ENCODE peak calls at places on chromosomes 11 and 22, in nine cellular contexts. E, J, I, R, V, M, Y, L and Z are unnamed samples. For H3K4me1, the result is how much of the 10 kb centered on the place peaks cover.

GRCh38 chr11:17550455-17551346 is 3.6 kb downstream of the OTOG start:
- DNase-seq in E (no peak), J (no peak), I (no peak), R (no peak), V (no peak), M (no peak), Y (no peak), L (no peak), Z (no peak)

GRCh38 chr11:115214644-115215305 is 289.4 kb downstream of the CADM1 start:
- DNase-seq in E (no peak), J (no peak), I (no peak), R (no peak), V (no peak), M (no peak), Y (no peak), L (no peak), Z (no peak)

GRCh38 chr22:38088723-38089473 is 4.9 kb upstream of the SLC16A8 start:
- DNase-seq in E (no peak), J (no peak), I (no peak), R (no peak), V (no peak), M (no peak), Y (no peak), L (no peak), Z (no peak)

GRCh38 chr22:48734359-48734758 is 1093.3 kb downstream of the BRD1 start:
- DNase-seq in E (no peak), J (no peak), I (no peak), R (no peak), V (no peak), M (no peak), Y (peak), L (no peak), Z (no peak)

GRCh38 chr22:50129121-50129734 is 39.4 kb downstream of the MOV10L1 start:
- DNase-seq in E (no peak), J (no peak), I (no peak), R (no peak), V (no peak), M (no peak), Y (no peak), L (no peak), Z (no peak)

GRCh38 chr22:48702573-48703264 is 1125.0 kb downstream of the BRD1 start:
- DNase-seq in E (no peak), J (peak), I (no peak), R (no peak), V (no peak), M (peak), Y (peak), L (no peak), Z (no peak)

GRCh38 chr22:44147821-44148574 is 32.7 kb upstream of the PARVG start:
- DNase-seq in E (no peak), J (no peak), I (no peak), R (no peak), V (peak), M (no peak), Y (no peak), L (no peak), Z (no peak)

GRCh38 chr11:112377946-112378345 is 117.3 kb upstream of the PLET1 start:
- DNase-seq in E (no peak), J (no peak), I (no peak), R (no peak), V (no peak), M (no peak), Y (no peak), L (no peak), Z (no peak)

GRCh38 chr11:88332851-88333250 is 4.7 kb downstream of the CTSC start:
- DNase-seq in E (no peak), J (no peak), I (no peak), R (no peak), V (no peak), M (no peak), Y (no peak), L (no peak), Z (no peak)

GRCh38 chr11:96338910-96339703 is 3.9 kb downstream of the MAML2 start:
- DNase-seq in E (peak), J (no peak), I (no peak), R (peak), V (peak), M (peak), Y (peak), L (peak), Z (peak)

GRCh38 chr22:30425616-30426394 is at the start of gene MTFP1:
- DNase-seq in E (peak), J (peak), I (peak), R (peak), V (peak), M (peak), Y (peak), L (peak), Z (peak)

GRCh38 chr11:33753304-33753703 is 17.1 kb upstream of the CD59 start:
- DNase-seq in E (peak), J (no peak), I (no peak), R (no peak), V (no peak), M (no peak), Y (no peak), L (peak), Z (no peak)

GRCh38 chr22:17998913-17999312 is 25.4 kb downstream of the MICAL3 start:
- DNase-seq in E (no peak), J (no peak), I (no peak), R (no peak), V (no peak), M (no peak), Y (no peak), L (no peak), Z (no peak)

GRCh38 chr22:18001040-18001893 is 23.1 kb downstream of the MICAL3 start:
- DNase-seq in E (peak), J (peak), I (peak), R (peak), V (peak), M (peak), Y (peak), L (peak), Z (peak)

GRCh38 chr22:17997456-17997855 is 26.9 kb downstream of the MICAL3 start:
- DNase-seq in E (no peak), J (no peak), I (no peak), R (no peak), V (no peak), M (no peak), Y (no peak), L (no peak), Z (no peak)

GRCh38 chr22:17999851-18000250 is 24.5 kb downstream of the MICAL3 start:
- DNase-seq in E (no peak), J (no peak), I (no peak), R (no peak), V (no peak), M (no peak), Y (no peak), L (no peak), Z (no peak)

DNA sequence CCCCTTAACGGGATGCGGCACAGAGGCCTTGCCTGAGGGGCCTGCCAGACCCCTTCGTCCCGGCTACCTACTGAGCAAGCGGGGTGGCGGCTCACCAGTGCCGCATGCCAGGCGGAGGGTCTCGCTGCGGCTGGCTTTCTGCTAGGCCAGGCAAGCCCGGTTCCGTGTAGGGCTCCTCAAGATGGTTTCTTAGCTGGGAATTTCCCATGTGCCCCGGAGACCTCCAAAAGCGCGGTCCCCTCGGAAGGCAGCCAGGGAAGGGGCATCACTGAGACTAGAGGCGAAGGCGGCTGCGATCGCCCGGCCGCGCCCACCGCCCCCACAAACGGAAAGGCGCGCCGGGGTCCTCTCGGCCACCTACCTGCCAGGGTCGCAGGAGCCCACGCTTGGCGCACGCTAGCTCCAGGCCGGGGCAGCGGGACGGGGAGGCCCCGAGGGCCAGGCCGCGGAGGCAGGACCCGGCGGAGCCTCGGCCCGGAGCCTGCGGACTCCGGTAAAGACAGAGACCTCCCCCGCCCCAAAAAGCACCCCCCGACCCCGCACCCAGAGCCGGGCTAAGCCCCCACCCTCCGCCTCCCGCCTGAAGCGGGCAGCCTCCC is 23.8 kb downstream of the MICAL3 start:
- DNase-seq in E (peak), J (no peak), I (no peak), R (peak), V (peak), M (no peak), Y (no peak), L (no peak), Z (peak)
- H3K27ac ChIP-seq in E (peak), J (peak), I (peak), R (peak), V (peak), M (peak), Y (peak), L (peak), Z (peak)

DNA sequence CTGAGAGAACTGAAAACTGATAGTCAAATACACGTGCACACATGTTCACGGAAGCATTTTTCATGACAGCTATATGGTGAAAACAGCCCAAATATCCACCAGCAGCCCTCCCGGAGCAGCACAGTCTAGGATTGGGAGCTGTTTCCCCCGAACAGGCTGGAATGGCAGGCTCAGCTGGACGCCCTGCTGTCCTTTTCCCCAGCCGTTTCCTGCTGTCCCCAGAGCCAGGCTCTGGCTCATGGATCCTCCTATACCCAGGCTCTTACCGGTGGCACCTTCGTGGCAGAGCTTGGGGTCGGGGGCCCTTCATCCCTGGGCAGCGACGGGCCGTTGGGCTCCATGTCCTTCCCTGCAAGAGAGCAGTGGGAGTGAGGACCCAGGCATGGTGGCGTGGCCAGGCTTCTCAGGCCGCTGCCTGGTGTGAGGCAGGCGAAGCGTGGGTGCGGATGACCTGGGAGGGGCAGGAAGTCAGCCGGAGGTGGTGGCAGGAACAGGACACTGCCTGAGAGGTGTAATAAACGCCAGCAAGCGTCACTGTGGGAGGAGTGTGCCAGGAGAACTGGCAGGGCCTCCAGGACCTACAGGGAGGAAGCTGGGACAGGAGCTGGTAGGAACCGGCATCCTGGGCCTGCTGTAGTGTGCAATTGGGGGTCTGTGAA is 38.8 kb downstream of the OSBPL5 start:
- DNase-seq in E (peak), J (no peak), I (peak), R (no peak), V (peak), M (no peak), Y (peak), L (peak), Z (peak)
- H3K4me1 ChIP-seq in E (under half), J (under half), I (under half), R (under half), V (under half), M (under half), Y (under half), L (under half), Z (under half)

DNA sequence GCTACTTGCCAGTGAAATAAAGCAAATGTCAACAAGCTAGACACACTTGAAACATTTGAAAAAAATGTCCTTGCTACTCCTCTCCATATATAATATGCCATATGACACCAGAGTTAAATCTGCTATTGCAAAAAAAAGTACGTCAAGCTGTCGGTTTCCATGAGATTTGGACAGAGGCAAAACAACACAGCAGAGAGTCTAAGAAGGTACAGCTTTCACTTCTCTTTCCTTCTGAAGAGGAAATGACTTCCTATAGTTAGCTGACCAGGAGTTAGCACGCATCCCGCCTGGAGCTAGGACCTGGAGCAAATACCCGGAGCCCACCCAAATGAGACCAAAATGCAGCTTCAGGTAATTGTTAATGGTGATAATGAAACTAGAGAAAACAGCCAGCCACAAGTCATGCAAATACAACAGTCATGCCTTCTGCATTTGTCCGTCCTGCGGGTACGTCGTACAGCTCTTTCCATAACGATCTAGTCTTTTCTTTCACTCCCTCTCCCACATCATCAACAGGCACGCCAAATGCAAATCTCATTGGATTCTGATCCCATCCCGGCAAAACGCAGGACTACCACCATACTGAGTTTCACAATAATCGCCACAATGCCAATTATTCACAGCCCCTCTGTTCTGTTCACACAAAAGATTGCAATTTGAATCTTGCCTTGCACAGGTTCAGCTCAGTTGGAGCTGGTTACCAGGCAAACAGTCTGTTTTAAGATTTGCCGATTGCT is 395.0 kb upstream of the CCDC90B start:
- DNase-seq in E (no peak), J (no peak), I (no peak), R (no peak), V (no peak), M (no peak), Y (no peak), L (no peak), Z (no peak)
- H3K27ac ChIP-seq in E (no peak), J (no peak), I (no peak), R (no peak), V (no peak), M (no peak), Y (no peak), L (no peak), Z (no peak)

GRCh38 chr11:118918686-118919280 is 6.9 kb downstream of the BCL9L start:
- DNase-seq in E (no peak), J (no peak), I (no peak), R (peak), V (peak), M (no peak), Y (no peak), L (no peak), Z (no peak)
- H3K4me1 ChIP-seq in E (half or more), J (half or more), I (under half), R (half or more), V (half or more), M (half or more), Y (half or more), L (half or more), Z (under half)

GRCh38 chr11:57776577-57776976 is 15.0 kb downstream of the CTNND1 start:
- DNase-seq in E (no peak), J (no peak), I (no peak), R (no peak), V (no peak), M (no peak), Y (no peak), L (no peak), Z (no peak)

GRCh38 chr11:57781529-57781943 is 19.9 kb downstream of the CTNND1 start:
- DNase-seq in E (no peak), J (peak), I (peak), R (no peak), V (peak), M (no peak), Y (peak), L (peak), Z (no peak)

GRCh38 chr11:57777969-57778317 is 16.3 kb downstream of the CTNND1 start:
- DNase-seq in E (peak), J (peak), I (no peak), R (no peak), V (peak), M (peak), Y (no peak), L (peak), Z (no peak)

GRCh38 chr11:57778318-57779037 is 16.9 kb downstream of the CTNND1 start:
- DNase-seq in E (peak), J (peak), I (peak), R (peak), V (peak), M (peak), Y (peak), L (peak), Z (peak)

GRCh38 chr11:57779275-57779674 is 17.7 kb downstream of the CTNND1 start:
- DNase-seq in E (peak), J (peak), I (no peak), R (no peak), V (no peak), M (peak), Y (no peak), L (peak), Z (no peak)
- H3K27ac ChIP-seq in E (peak), J (peak), I (peak), R (peak), V (peak), M (peak), Y (peak), L (peak), Z (peak)

GRCh38 chr11:130535530-130535929 is 87.1 kb downstream of the ADAMTS15 start:
- DNase-seq in E (no peak), J (no peak), I (no peak), R (no peak), V (no peak), M (no peak), Y (no peak), L (no peak), Z (no peak)

GRCh38 chr11:130534525-130534924 is 86.1 kb downstream of the ADAMTS15 start:
- DNase-seq in E (no peak), J (no peak), I (no peak), R (no peak), V (no peak), M (no peak), Y (no peak), L (no peak), Z (no peak)

GRCh38 chr11:130531061-130531460 is 82.6 kb downstream of the ADAMTS15 start:
- DNase-seq in E (no peak), J (no peak), I (no peak), R (no peak), V (no peak), M (no peak), Y (no peak), L (no peak), Z (no peak)

GRCh38 chr11:130533871-130534270 is 85.4 kb downstream of the ADAMTS15 start:
- DNase-seq in E (no peak), J (no peak), I (no peak), R (no peak), V (no peak), M (no peak), Y (no peak), L (no peak), Z (no peak)

DNA sequence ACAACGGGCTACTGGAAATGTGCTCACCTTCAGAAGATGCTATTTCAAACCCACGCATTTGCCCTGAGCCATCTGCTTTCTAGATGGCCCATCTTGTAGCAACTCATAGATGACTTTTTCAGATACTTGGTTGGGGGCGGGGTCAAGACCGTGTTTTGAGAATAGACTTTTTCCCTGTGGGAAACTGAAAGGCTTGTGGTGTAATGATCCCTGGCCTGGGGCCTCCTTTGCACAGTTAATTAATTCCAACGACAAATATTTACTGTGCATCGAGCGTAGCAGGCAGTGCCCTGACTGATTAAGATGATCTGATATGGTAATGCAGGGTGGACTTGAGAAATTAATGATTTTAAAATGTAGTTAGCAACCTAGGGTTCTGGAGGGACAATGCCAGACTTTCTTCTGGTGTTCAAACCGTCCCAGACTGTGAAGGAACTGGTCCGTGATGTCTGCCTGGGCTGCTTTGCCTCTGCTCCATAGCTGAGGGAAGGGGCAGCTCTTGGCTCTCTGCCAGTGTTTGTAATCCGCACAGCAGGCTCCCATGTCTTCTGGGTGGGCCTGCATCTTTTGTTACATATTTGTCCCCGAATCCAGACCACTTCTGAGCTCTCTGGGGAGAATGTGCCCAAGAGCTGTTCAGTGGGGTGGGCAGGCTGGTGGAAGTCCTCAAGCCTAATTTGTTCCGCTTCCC is 84.8 kb downstream of the ADAMTS15 start:
- DNase-seq in E (no peak), J (no peak), I (no peak), R (no peak), V (no peak), M (no peak), Y (no peak), L (no peak), Z (no peak)
- H3K4me1 ChIP-seq in E (under half), J (under half), I (under half), R (under half), V (under half), M (under half), Y (under half), L (under half), Z (under half)

GRCh38 chr11:7605544-7605943 is 67.8 kb downstream of the CYB5R2 start:
- DNase-seq in E (peak), J (peak), I (peak), R (no peak), V (no peak), M (peak), Y (no peak), L (no peak), Z (no peak)
- H3K27ac ChIP-seq in E (peak), J (peak), I (peak), R (no peak), V (peak), M (peak), Y (peak), L (peak), Z (no peak)

DNA sequence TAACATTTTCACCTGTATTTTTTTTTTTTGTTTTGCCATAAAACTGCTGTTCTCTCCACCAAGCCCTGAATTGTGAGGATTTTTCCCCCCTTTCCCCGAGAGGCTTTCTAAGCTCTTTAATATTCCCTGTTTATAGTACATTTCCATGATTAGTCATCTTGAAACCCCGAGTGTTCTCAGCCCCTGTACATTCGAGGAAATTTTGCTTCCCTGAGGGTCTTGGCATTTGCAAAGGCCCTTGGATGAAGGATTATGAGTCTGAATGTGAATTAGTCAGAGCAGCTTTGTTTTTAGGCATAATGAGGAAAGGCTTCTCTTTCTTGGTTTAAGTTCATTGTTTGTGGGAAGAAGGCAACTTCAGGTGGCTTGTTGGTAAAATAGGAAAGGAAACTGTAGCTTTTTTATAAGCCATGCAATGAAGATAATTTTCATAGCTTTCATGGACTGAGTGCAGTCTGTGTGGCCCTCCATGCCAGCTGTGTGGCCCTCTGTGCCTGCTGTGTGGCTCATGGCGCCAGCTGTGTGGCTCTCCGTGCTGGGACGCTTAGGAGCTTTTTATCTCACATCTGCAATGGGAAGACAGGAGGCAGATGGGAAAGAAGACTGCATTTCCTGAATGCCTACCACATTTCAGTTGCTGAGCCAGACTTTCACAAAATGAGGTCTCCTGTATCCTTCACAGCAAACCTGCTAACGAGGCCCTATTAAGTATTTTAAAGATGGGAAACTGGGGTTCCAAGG is 129.0 kb downstream of the TEAD1 start:
- DNase-seq in E (peak), J (no peak), I (no peak), R (no peak), V (no peak), M (no peak), Y (no peak), L (no peak), Z (no peak)
- H3K4me1 ChIP-seq in E (under half), J (under half), I (under half), R (under half), V (half or more), M (half or more), Y (half or more), L (under half), Z (under half)